ENCODE peak calls at places on chromosomes 3 and 15, in five cellular contexts. L is hepatocyte; Y is CD4-positive, alpha-beta T cell; K is ascending aorta; P is heart right ventricle. E is an unnamed sample.

GRCh38 chr3:115428825-115429224 is 194.5 kb upstream of the GAP43 start:
- DNase-seq in L (no peak), Y (no peak), K (no peak), P (no peak), E (no peak)

GRCh38 chr3:137110392-137110996 is 152.7 kb downstream of the IL20RB start:
- DNase-seq in L (peak; percentile 56), Y (no peak), K (no peak), P (no peak), E (no peak)

GRCh38 chr15:45088801-45089711 is 24.9 kb downstream of the DUOX2 start:
- DNase-seq in L (peak; percentile 66), Y (no peak), K (no peak), P (no peak), E (no peak)

GRCh38 chr3:137946341-137946973 is 63.5 kb upstream of the CLDN18 start:
- DNase-seq in L (peak; percentile 89), Y (peak; percentile 12), K (no peak), P (peak; percentile 25), E (no peak)

GRCh38 chr3:132399054-132399929 is 18.0 kb upstream of the DNAJC13 start:
- DNase-seq in L (peak; percentile 68), Y (no peak), K (no peak), P (peak; percentile 20), E (no peak)

GRCh38 chr3:52204337-52205073 is 6.5 kb downstream of the ALAS1 start:
- DNase-seq in L (no peak), Y (no peak), K (no peak), P (no peak), E (no peak)

GRCh38 chr3:29258161-29258560 is 22.7 kb upstream of the RBMS3 start:
- DNase-seq in L (no peak), Y (no peak), K (no peak), P (no peak), E (no peak)

GRCh38 chr3:13013595-13013993 is 59.6 kb downstream of the IQSEC1 start:
- DNase-seq in L (no peak), Y (no peak), K (no peak), P (no peak), E (no peak)

GRCh38 chr3:74410276-74410941 is 204.1 kb downstream of the CNTN3 start:
- DNase-seq in L (no peak), Y (no peak), K (no peak), P (no peak), E (no peak)

GRCh38 chr3:43919067-43919466 is 228.3 kb downstream of the ABHD5 start:
- DNase-seq in L (no peak), Y (no peak), K (no peak), P (no peak), E (no peak)

GRCh38 chr15:62950455-62950854 is 92.1 kb upstream of the TPM1 start:
- DNase-seq in L (no peak), Y (no peak), K (peak; percentile 40), P (no peak), E (no peak)

GRCh38 chr3:73143821-73144237 is 82.4 kb downstream of the EBLN2 start:
- DNase-seq in L (no peak), Y (no peak), K (no peak), P (no peak), E (no peak)

GRCh38 chr3:129612350-129613204 is 6.1 kb upstream of the PLXND1 start:
- DNase-seq in L (no peak), Y (no peak), K (no peak), P (no peak), E (no peak)

GRCh38 chr15:25862469-25863066 is 559 bp downstream of the ATP10A start:
- DNase-seq in L (peak; percentile 51), Y (peak; percentile 44), K (peak; percentile 78), P (no peak), E (peak; percentile 90)

GRCh38 chr3:100737334-100737733 is 28.0 kb downstream of the TFG start:
- DNase-seq in L (peak; percentile 26), Y (no peak), K (no peak), P (no peak), E (no peak)

GRCh38 chr3:73624363-73625123 is at the start of gene PDZRN3:
- DNase-seq in L (peak; percentile 80), Y (no peak), K (peak; percentile 79), P (peak; percentile 61), E (peak; percentile 93)

GRCh38 chr3:100443690-100444089 is 42.4 kb downstream of the LNP1 start:
- DNase-seq in L (no peak), Y (no peak), K (no peak), P (no peak), E (no peak)

GRCh38 chr3:4693620-4694019 is 200.5 kb downstream of the ITPR1 start:
- DNase-seq in L (no peak), Y (no peak), K (no peak), P (no peak), E (no peak)

GRCh38 chr3:16419640-16420039 is 93.9 kb downstream of the RFTN1 start:
- DNase-seq in L (no peak), Y (no peak), K (no peak), P (no peak), E (no peak)

GRCh38 chr3:161310649-161311423 is 60.5 kb downstream of the SPTSSB start:
- DNase-seq in L (no peak), Y (peak; percentile 35), K (no peak), P (no peak), E (no peak)

GRCh38 chr15:84980196-84981053 is 1.2 kb upstream of the PDE8A start:
- DNase-seq in L (peak; percentile 90), Y (peak; percentile 84), K (peak; percentile 90), P (peak; percentile 87), E (peak; percentile 96)

GRCh38 chr15:84981711-84982300 is at the start of gene PDE8A:
- DNase-seq in L (peak; percentile 71), Y (peak; percentile 43), K (peak; percentile 79), P (peak; percentile 54), E (no peak)

GRCh38 chr15:84982301-84982920 is 755 bp downstream of the PDE8A start:
- DNase-seq in L (peak; percentile 68), Y (peak; percentile 56), K (peak; percentile 70), P (peak; percentile 53), E (no peak)

GRCh38 chr15:84979651-84980050 is 2.0 kb upstream of the PDE8A start:
- DNase-seq in L (peak; percentile 41), Y (no peak), K (no peak), P (no peak), E (no peak)

DNA sequence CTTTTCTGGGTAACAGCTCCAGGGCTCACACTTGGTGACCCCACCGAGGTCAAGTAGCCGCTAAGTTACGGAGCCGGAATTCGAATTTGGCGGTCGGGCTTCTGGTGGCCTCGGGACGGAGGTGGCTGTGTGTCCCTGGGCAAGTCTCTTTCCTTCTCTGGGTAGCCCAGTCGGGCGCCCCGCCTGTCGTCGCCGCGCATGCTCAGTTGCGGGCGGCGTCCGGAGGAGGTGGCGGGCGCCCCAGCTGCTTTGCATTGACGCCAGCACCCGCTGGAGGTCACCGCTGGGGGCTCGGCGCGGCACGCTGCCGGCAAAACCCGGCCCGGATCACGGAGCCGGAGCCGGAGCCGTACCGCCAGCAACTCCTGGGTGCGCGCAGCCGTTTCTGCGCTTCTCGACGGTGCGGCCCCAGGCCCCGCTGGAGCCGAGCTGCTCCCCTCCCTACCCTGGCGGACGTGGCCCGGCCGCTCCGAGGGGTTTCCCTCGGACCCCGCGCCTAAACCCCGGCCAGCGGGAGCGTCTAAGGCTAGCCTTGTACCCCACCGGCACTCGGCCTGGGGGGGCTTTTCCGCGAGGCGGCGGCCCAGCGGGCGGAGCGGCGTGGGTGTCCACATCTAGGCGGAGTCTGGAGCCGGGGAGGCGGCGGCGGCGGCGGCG is 474 bp upstream of the PDE8A start:
- DNase-seq in L (peak; percentile 98), Y (peak; percentile 93), K (peak; percentile 96), P (peak; percentile 94), E (peak; percentile 96)
- TF ChIP-seq CTCF in L (no peak), Y (peak; percentile 31), K (peak; percentile 69), P (peak; percentile 45), E (no peak)

DNA sequence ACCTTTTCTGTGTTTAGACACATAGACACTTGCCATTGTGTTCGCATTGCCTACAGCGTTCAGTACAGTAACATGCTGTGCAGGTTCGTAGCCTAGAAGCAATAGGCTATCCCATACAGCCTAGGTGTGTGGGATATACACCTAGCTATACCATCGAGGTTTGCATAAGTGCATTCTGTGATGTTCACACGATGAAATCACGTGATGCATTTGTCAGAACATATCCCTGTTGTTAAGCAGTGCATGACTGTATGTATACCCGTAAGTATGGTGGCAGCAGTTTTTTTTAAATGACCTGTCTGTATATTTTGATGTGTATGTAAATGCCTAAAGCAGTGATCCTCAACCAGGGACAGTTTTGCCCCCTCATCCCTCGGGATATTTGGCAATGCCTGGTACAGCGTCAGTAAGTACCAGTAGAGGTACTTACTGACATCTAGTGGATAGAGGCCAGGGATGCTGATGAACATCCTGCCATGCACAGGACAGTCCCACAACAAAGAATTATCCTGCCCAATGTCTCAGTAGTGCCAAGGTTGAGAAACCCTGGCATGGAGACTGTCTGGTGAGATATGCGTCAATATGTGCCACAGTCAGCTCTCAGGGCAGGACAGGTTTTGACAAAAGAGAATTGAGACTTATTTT is 129.1 kb downstream of the HCN4 start:
- DNase-seq in L (no peak), Y (no peak), K (no peak), P (no peak), E (no peak)
- TF ChIP-seq CTCF in L (peak; percentile 24), Y (no peak), K (no peak), P (no peak), E (peak; percentile 63)

GRCh38 chr3:163043074-163043473 is 1546.5 kb downstream of the OTOL1 start:
- DNase-seq in L (no peak), Y (no peak), K (no peak), P (no peak), E (no peak)
- TF ChIP-seq CTCF in L (peak; percentile 20), Y (no peak), K (no peak), P (no peak), E (peak; percentile 58)

GRCh38 chr3:27254896-27255295 is 114.3 kb downstream of the NEK10 start:
- DNase-seq in L (no peak), Y (no peak), K (no peak), P (no peak), E (no peak)

GRCh38 chr3:27252646-27253045 is 116.5 kb downstream of the NEK10 start:
- DNase-seq in L (no peak), Y (no peak), K (no peak), P (no peak), E (no peak)

GRCh38 chr3:27253391-27253790 is 115.8 kb downstream of the NEK10 start:
- DNase-seq in L (no peak), Y (no peak), K (no peak), P (no peak), E (no peak)

GRCh38 chr3:27253831-27254230 is 115.4 kb downstream of the NEK10 start:
- DNase-seq in L (peak; percentile 49), Y (no peak), K (no peak), P (peak; percentile 3), E (no peak)
- TF ChIP-seq CTCF in L (peak; percentile 42), Y (no peak), K (no peak), P (peak; percentile 47), E (peak; percentile 81)

GRCh38 chr15:100348578-100348977 is 6.8 kb upstream of the ADAMTS17 start:
- DNase-seq in L (no peak), Y (no peak), K (no peak), P (no peak), E (no peak)

GRCh38 chr15:100349321-100349695 is 7.5 kb upstream of the ADAMTS17 start:
- DNase-seq in L (no peak), Y (no peak), K (no peak), P (no peak), E (no peak)

GRCh38 chr15:100349696-100350433 is 8.1 kb upstream of the ADAMTS17 start:
- DNase-seq in L (peak; percentile 94), Y (peak; percentile 72), K (peak; percentile 98), P (peak; percentile 93), E (no peak)

GRCh38 chr15:100353469-100353868 is 11.7 kb upstream of the ADAMTS17 start:
- DNase-seq in L (no peak), Y (no peak), K (no peak), P (no peak), E (no peak)

GRCh38 chr15:100350434-100351226 is 8.9 kb upstream of the ADAMTS17 start:
- DNase-seq in L (peak; percentile 73), Y (no peak), K (peak; percentile 75), P (no peak), E (no peak)
- TF ChIP-seq CTCF in L (no peak), Y (no peak), K (no peak), P (no peak), E (no peak)

E was measured in chondrocyte.